ENCODE peak calls at places on chromosome 7, in five cellular contexts. I is GM04503, A is GF-D8, W is brain microvascular endothelial cell, T is EL. E is an unnamed sample.
A peak's percentile ranks its signal among the peaks of the same experiment; 100 is the strongest.

GRCh38 chr7:20114463-20114862 is 102.7 kb downstream of the MACC1 start:
- DNase-seq in T (peak; percentile 8), A (peak; percentile 66), W (peak; percentile 10), I (peak; percentile 29), E (peak; percentile 10)

GRCh38 chr7:4792537-4793126 is 17.2 kb downstream of the AP5Z1 start:
- DNase-seq in I (no peak), T (no peak), A (no peak), W (no peak), E (peak; percentile 13)

GRCh38 chr7:30907527-30908267 is 4.0 kb upstream of the AQP1 start:
- DNase-seq in T (no peak), W (no peak), I (no peak), A (no peak), E (no peak)

GRCh38 chr7:101226686-101227085 is 8.7 kb downstream of the ZNHIT1 start:
- DNase-seq in A (no peak), I (no peak), T (no peak), W (no peak), E (no peak)

GRCh38 chr7:6529643-6530042 is 21.6 kb downstream of the GRID2IP start:
- DNase-seq in A (no peak), T (no peak), W (no peak), I (no peak), E (no peak)

GRCh38 chr7:135557455-135558336 is at the start of gene NUP205:
- DNase-seq in A (peak; percentile 71), T (peak; percentile 81), W (peak; percentile 71), I (peak; percentile 53), E (peak; percentile 92)

GRCh38 chr7:26958834-26959233 is 94.4 kb upstream of the SKAP2 start:
- DNase-seq in T (peak; percentile 89), A (no peak), W (peak; percentile 79), I (peak; percentile 5), E (peak; percentile 63)

GRCh38 chr7:112205348-112206237 is 606 bp downstream of the DOCK4 start:
- DNase-seq in W (peak; percentile 62), T (peak; percentile 56), I (no peak), A (no peak), E (peak; percentile 77)

GRCh38 chr7:101378808-101379207 is 16.1 kb downstream of the COL26A1 start:
- DNase-seq in T (peak; percentile 38), A (no peak), W (no peak), I (no peak), E (peak; percentile 22)

GRCh38 chr7:4667776-4668509 is 14.2 kb upstream of the FOXK1 start:
- DNase-seq in W (peak; percentile 90), I (peak; percentile 30), T (peak; percentile 76), A (no peak), E (peak; percentile 87)